ENCODE peak calls at places on chromosomes 1 and 21, in six cellular contexts. One of them, this sample, is unnamed.

GRCh38 chr1:207084241-207084640 is 4.4 kb upstream of the C4BPB start:
- DNase-seq in neuronal stem cell: no peak
- DNase-seq in IMR-90: peak
- DNase-seq in H1: no peak
- DNase-seq in mesenchymal stem cell: peak
- DNase-seq in mesendoderm: no peak
- DNase-seq in this sample: no peak

GRCh38 chr21:36265431-36265830 is 54.6 kb upstream of the MORC3 start:
- DNase-seq in neuronal stem cell: no peak
- DNase-seq in IMR-90: no peak
- DNase-seq in H1: no peak
- DNase-seq in mesenchymal stem cell: no peak
- DNase-seq in mesendoderm: no peak
- DNase-seq in this sample: no peak

GRCh38 chr1:15418811-15419515 is 9.3 kb downstream of the EFHD2 start:
- DNase-seq in neuronal stem cell: no peak
- DNase-seq in IMR-90: no peak
- DNase-seq in H1: no peak
- DNase-seq in mesenchymal stem cell: no peak
- DNase-seq in mesendoderm: no peak
- DNase-seq in this sample: no peak

GRCh38 chr1:203706444-203706843 is 58.5 kb upstream of the LAX1 start:
- DNase-seq in neuronal stem cell: no peak
- DNase-seq in IMR-90: peak
- DNase-seq in H1: no peak
- DNase-seq in mesenchymal stem cell: no peak
- DNase-seq in mesendoderm: no peak
- DNase-seq in this sample: no peak

GRCh38 chr1:200224315-200224714 is 185.5 kb downstream of the ZNF281 start:
- DNase-seq in neuronal stem cell: no peak
- DNase-seq in IMR-90: peak
- DNase-seq in H1: no peak
- DNase-seq in mesenchymal stem cell: peak
- DNase-seq in mesendoderm: peak
- DNase-seq in this sample: no peak

GRCh38 chr1:180917306-180918065 is 4.8 kb downstream of the KIAA1614 start:
- DNase-seq in neuronal stem cell: no peak
- DNase-seq in IMR-90: peak
- DNase-seq in H1: no peak
- DNase-seq in mesenchymal stem cell: no peak
- DNase-seq in mesendoderm: peak
- DNase-seq in this sample: peak

GRCh38 chr21:36396314-36396713 is 11.1 kb downstream of the CHAF1B start:
- DNase-seq in neuronal stem cell: no peak
- DNase-seq in IMR-90: no peak
- DNase-seq in H1: no peak
- DNase-seq in mesenchymal stem cell: no peak
- DNase-seq in mesendoderm: no peak
- DNase-seq in this sample: no peak

GRCh38 chr1:89808429-89809117 is 12.3 kb upstream of the LRRC8D start:
- DNase-seq in neuronal stem cell: no peak
- DNase-seq in IMR-90: peak
- DNase-seq in H1: no peak
- DNase-seq in mesenchymal stem cell: peak
- DNase-seq in mesendoderm: peak
- DNase-seq in this sample: peak

GRCh38 chr21:41951876-41952567 is 1.8 kb downstream of the C2CD2 start:
- DNase-seq in neuronal stem cell: no peak
- DNase-seq in IMR-90: no peak
- DNase-seq in H1: no peak
- DNase-seq in mesenchymal stem cell: no peak
- DNase-seq in mesendoderm: no peak
- DNase-seq in this sample: no peak

DNA sequence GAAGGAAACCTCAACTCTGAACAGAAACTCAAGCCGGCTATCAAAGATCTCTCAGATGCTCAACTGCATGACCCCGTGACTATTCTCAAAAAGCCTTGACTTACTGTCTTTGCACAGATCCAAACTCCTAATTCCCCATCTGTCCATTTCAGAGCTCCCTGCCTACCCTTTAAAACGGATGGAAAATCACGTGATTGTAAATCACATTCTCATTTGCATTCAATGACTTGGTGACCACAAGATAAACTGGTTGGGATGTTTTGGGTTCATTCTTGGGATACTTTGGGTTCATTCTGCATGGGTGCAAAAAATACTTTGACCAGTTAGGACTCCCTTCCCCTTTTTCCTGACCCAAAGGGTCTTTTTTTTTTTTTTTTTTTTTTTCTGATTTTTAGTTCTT is 41.3 kb upstream of the RUNX1 start:
- DNase-seq in neuronal stem cell: no peak
- DNase-seq in IMR-90: no peak
- DNase-seq in H1: no peak
- DNase-seq in mesenchymal stem cell: no peak
- DNase-seq in mesendoderm: peak
- DNase-seq in this sample: no peak
- H2BK15ac ChIP-seq in neuronal stem cell: no peak
- H2BK15ac ChIP-seq in IMR-90: no peak
- H2BK15ac ChIP-seq in H1: no peak
- H2BK15ac ChIP-seq in mesenchymal stem cell: no peak
- H2BK15ac ChIP-seq in mesendoderm: no peak
- H2BK15ac ChIP-seq in this sample: no peak

DNA sequence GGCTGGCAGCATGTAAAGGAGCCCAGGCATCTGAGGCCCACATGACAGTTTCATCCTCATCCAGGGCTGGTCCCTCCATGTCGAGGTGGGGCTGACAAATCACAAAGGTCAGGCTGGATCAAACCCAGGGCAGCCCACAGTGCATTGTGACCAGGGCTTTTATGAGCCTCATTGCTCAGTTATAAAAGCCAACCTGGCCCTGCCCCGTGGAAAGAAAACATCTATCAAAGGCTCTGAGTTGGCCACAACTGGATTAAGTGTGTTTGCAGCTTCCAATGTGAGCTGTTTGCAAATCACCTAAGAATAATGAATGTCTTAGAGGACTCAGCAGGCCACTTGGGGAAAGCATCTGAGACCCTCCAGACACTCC is 45.4 kb downstream of the GRHL3 start:
- DNase-seq in neuronal stem cell: peak
- DNase-seq in IMR-90: no peak
- DNase-seq in H1: no peak
- DNase-seq in mesenchymal stem cell: no peak
- DNase-seq in mesendoderm: no peak
- DNase-seq in this sample: no peak
- H2BK15ac ChIP-seq in neuronal stem cell: no peak
- H2BK15ac ChIP-seq in IMR-90: peak
- H2BK15ac ChIP-seq in H1: peak
- H2BK15ac ChIP-seq in mesenchymal stem cell: no peak
- H2BK15ac ChIP-seq in mesendoderm: no peak
- H2BK15ac ChIP-seq in this sample: no peak

GRCh38 chr1:221962385-221962784 is 220.5 kb upstream of the DUSP10 start:
- DNase-seq in neuronal stem cell: no peak
- DNase-seq in IMR-90: no peak
- DNase-seq in H1: no peak
- DNase-seq in mesenchymal stem cell: no peak
- DNase-seq in mesendoderm: no peak
- DNase-seq in this sample: no peak

GRCh38 chr1:221961532-221962292 is 219.8 kb upstream of the DUSP10 start:
- DNase-seq in neuronal stem cell: no peak
- DNase-seq in IMR-90: peak
- DNase-seq in H1: no peak
- DNase-seq in mesenchymal stem cell: peak
- DNase-seq in mesendoderm: peak
- DNase-seq in this sample: no peak

GRCh38 chr1:221963742-221964141 is 221.9 kb upstream of the DUSP10 start:
- DNase-seq in neuronal stem cell: no peak
- DNase-seq in IMR-90: no peak
- DNase-seq in H1: no peak
- DNase-seq in mesenchymal stem cell: no peak
- DNase-seq in mesendoderm: no peak
- DNase-seq in this sample: no peak

GRCh38 chr1:221965252-221965651 is 223.4 kb upstream of the DUSP10 start:
- DNase-seq in neuronal stem cell: no peak
- DNase-seq in IMR-90: no peak
- DNase-seq in H1: no peak
- DNase-seq in mesenchymal stem cell: no peak
- DNase-seq in mesendoderm: no peak
- DNase-seq in this sample: no peak
- H2BK15ac ChIP-seq in neuronal stem cell: no peak
- H2BK15ac ChIP-seq in IMR-90: no peak
- H2BK15ac ChIP-seq in H1: no peak
- H2BK15ac ChIP-seq in mesenchymal stem cell: no peak
- H2BK15ac ChIP-seq in mesendoderm: no peak
- H2BK15ac ChIP-seq in this sample: no peak

GRCh38 chr1:233211595-233211994 is 83.9 kb downstream of the PCNX2 start:
- DNase-seq in neuronal stem cell: no peak
- DNase-seq in IMR-90: peak
- DNase-seq in H1: no peak
- DNase-seq in mesenchymal stem cell: no peak
- DNase-seq in mesendoderm: no peak
- DNase-seq in this sample: no peak

GRCh38 chr1:233217832-233218231 is 77.7 kb downstream of the PCNX2 start:
- DNase-seq in neuronal stem cell: no peak
- DNase-seq in IMR-90: no peak
- DNase-seq in H1: no peak
- DNase-seq in mesenchymal stem cell: no peak
- DNase-seq in mesendoderm: no peak
- DNase-seq in this sample: no peak

GRCh38 chr1:233216009-233216408 is 79.5 kb downstream of the PCNX2 start:
- DNase-seq in neuronal stem cell: no peak
- DNase-seq in IMR-90: no peak
- DNase-seq in H1: peak
- DNase-seq in mesenchymal stem cell: no peak
- DNase-seq in mesendoderm: peak
- DNase-seq in this sample: no peak

DNA sequence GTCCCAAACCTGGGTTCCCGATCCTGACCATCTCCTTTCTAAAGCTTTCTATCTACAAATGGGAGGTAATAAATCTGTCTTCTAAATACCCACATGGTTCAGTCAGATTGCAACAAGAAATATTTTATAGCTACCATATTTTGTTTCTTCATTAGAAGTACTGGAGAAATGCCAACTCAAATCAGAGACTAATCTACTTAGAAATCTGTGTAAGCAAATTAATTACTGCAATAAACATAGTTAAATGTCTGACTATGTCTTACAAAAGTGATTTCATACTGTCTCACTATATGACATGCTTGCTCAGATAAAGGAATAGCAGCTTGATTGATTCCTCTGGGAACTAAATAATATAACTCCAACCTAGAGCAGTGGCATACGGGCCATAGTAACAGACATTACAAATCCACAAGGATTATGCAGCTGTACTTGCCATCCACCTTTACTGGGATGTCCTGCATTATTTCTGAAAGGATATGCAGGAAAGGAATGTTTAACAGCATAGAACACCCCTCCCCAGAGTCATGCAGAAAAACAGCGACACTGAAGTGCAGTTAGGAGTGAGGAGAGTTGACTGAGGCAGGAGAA is 80.3 kb downstream of the PCNX2 start:
- DNase-seq in neuronal stem cell: no peak
- DNase-seq in IMR-90: no peak
- DNase-seq in H1: no peak
- DNase-seq in mesenchymal stem cell: no peak
- DNase-seq in mesendoderm: no peak
- DNase-seq in this sample: no peak
- H2BK15ac ChIP-seq in neuronal stem cell: no peak
- H2BK15ac ChIP-seq in IMR-90: no peak
- H2BK15ac ChIP-seq in H1: no peak
- H2BK15ac ChIP-seq in mesenchymal stem cell: no peak
- H2BK15ac ChIP-seq in mesendoderm: no peak
- H2BK15ac ChIP-seq in this sample: no peak

GRCh38 chr1:230069813-230070212 is 2.8 kb downstream of the GALNT2 start:
- DNase-seq in neuronal stem cell: no peak
- DNase-seq in IMR-90: no peak
- DNase-seq in H1: no peak
- DNase-seq in mesenchymal stem cell: no peak
- DNase-seq in mesendoderm: no peak
- DNase-seq in this sample: no peak
- H2BK15ac ChIP-seq in neuronal stem cell: no peak
- H2BK15ac ChIP-seq in IMR-90: no peak
- H2BK15ac ChIP-seq in H1: no peak
- H2BK15ac ChIP-seq in mesenchymal stem cell: no peak
- H2BK15ac ChIP-seq in mesendoderm: no peak
- H2BK15ac ChIP-seq in this sample: no peak

DNA sequence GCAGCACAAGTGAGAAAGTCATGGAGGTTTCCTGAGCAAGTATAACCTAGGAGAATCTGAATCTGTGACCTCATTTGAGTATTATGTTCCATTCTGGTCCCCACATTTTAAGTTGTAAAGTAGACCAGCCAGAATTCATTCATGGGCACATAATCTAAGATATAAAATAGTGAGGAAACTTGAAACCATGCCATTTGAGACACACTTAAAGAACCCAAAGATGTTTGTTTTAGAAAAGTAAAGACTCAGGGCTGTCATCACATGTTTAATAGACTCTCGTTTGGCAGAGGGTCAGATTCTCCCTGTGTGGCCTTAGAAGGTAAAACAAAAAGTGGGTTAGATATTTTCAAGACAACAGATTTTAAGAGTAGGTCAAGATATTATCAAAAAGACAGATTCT is 6.4 kb downstream of the SZT2 start:
- DNase-seq in neuronal stem cell: no peak
- DNase-seq in IMR-90: no peak
- DNase-seq in H1: no peak
- DNase-seq in mesenchymal stem cell: no peak
- DNase-seq in mesendoderm: no peak
- DNase-seq in this sample: no peak
- H2BK15ac ChIP-seq in neuronal stem cell: no peak
- H2BK15ac ChIP-seq in IMR-90: no peak
- H2BK15ac ChIP-seq in H1: no peak
- H2BK15ac ChIP-seq in mesenchymal stem cell: no peak
- H2BK15ac ChIP-seq in mesendoderm: no peak
- H2BK15ac ChIP-seq in this sample: no peak

DNA sequence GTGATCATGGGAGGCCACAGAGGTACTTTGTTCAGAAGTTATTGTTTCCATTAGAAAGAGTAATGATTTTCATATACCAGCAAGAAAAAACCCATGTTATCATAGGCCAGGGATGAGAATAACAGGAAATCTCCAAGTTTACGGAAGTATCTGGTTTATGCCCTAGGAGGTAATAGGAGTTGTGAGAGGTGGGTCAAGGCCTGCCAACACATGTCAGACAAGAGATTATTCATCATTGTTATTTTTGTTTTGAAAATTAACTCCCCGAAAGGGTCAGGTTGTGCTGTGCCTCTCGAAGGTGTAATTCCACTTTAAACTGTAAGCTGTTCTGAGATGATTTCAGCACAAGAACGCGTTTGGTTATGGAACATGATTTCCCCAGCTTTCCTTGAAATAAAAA is 218.4 kb downstream of the CAMTA1 start:
- DNase-seq in neuronal stem cell: no peak
- DNase-seq in IMR-90: no peak
- DNase-seq in H1: no peak
- DNase-seq in mesenchymal stem cell: no peak
- DNase-seq in mesendoderm: no peak
- DNase-seq in this sample: no peak
- H2BK15ac ChIP-seq in neuronal stem cell: no peak
- H2BK15ac ChIP-seq in IMR-90: no peak
- H2BK15ac ChIP-seq in H1: no peak
- H2BK15ac ChIP-seq in mesenchymal stem cell: no peak
- H2BK15ac ChIP-seq in mesendoderm: no peak
- H2BK15ac ChIP-seq in this sample: no peak

This sample was measured in H9.